ENCODE peak calls at places on chromosomes 7 and 10, in nine cellular contexts. A, T, O, B, X, Q, S, R and Z are unnamed samples.

GRCh38 chr7:37674534-37674933 is 9.0 kb upstream of the GPR141 start:
- DNase-seq in X (no peak), R (no peak), S (no peak), A (no peak), B (no peak), Q (no peak), T (no peak), O (no peak), Z (no peak)

GRCh38 chr10:129958118-129958685 is 5.9 kb downstream of the EBF3 start:
- DNase-seq in B (no peak), T (no peak), R (no peak), A (no peak), Q (no peak), S (no peak), O (no peak), X (no peak), Z (no peak)

GRCh38 chr10:43170491-43170890 is 32.2 kb downstream of the CSGALNACT2 start:
- DNase-seq in O (peak; percentile 52), S (no peak), R (peak; percentile 13), T (no peak), A (no peak), Q (no peak), B (no peak), X (no peak), Z (no peak)

GRCh38 chr10:87651801-87652200 is 7.9 kb upstream of the PAPSS2 start:
- DNase-seq in O (no peak), B (no peak), S (no peak), T (no peak), Q (no peak), A (no peak), X (no peak), R (no peak), Z (no peak)

GRCh38 chr7:87561702-87562101 is 39.0 kb downstream of the ABCB1 start:
- DNase-seq in Q (no peak), B (no peak), A (no peak), O (no peak), T (no peak), X (no peak), R (no peak), S (no peak), Z (no peak)

GRCh38 chr7:154640266-154640865 is 362.6 kb downstream of the PAXIP1 start:
- DNase-seq in R (peak; percentile 21), O (no peak), S (no peak), T (no peak), B (no peak), X (no peak), Q (no peak), A (no peak), Z (peak; percentile 38)

GRCh38 chr10:79149662-79150443 is 81.1 kb downstream of the ZMIZ1 start:
- DNase-seq in O (peak; percentile 100), T (peak; percentile 67), A (peak; percentile 79), S (peak; percentile 85), Q (peak; percentile 92), X (peak; percentile 35), R (no peak), B (peak; percentile 88), Z (no peak)

GRCh38 chr7:55884321-55884720 is 2.9 kb upstream of the ZNF713 start:
- DNase-seq in R (no peak), A (no peak), B (no peak), T (no peak), O (no peak), X (no peak), S (no peak), Q (no peak), Z (no peak)

GRCh38 chr10:27100800-27101347 is 580 bp upstream of the ANKRD26 start:
- DNase-seq in B (no peak), T (peak; percentile 11), Q (no peak), S (no peak), X (no peak), R (no peak), O (no peak), A (no peak), Z (peak; percentile 21)

GRCh38 chr7:16652255-16652583 is 6.2 kb downstream of the BZW2 start:
- DNase-seq in B (no peak), T (no peak), A (no peak), S (no peak), R (no peak), O (no peak), X (no peak), Q (no peak), Z (no peak)

GRCh38 chr7:42193457-42194111 is 43.4 kb downstream of the GLI3 start:
- DNase-seq in S (no peak), B (no peak), A (no peak), Q (no peak), T (no peak), O (no peak), X (no peak), R (no peak), Z (no peak)

GRCh38 chr10:87613766-87614165 is 45.9 kb upstream of the PAPSS2 start:
- DNase-seq in X (no peak), Q (no peak), R (no peak), T (no peak), O (no peak), A (no peak), B (no peak), S (no peak), Z (no peak)

GRCh38 chr10:110274629-110275028 is 30.1 kb downstream of the SMNDC1 start:
- DNase-seq in R (no peak), A (no peak), Q (no peak), X (no peak), O (no peak), S (no peak), B (no peak), T (no peak), Z (no peak)

GRCh38 chr7:128738570-128739047 is 550 bp upstream of the CALU start:
- DNase-seq in S (no peak), A (no peak), B (no peak), R (no peak), Q (no peak), X (no peak), O (no peak), T (no peak), Z (no peak)

GRCh38 chr7:4633012-4633411 is 49.1 kb upstream of the FOXK1 start:
- DNase-seq in R (peak; percentile 50), A (no peak), Q (no peak), S (no peak), X (no peak), T (no peak), B (no peak), O (peak; percentile 77), Z (no peak)

GRCh38 chr7:102080003-102080361 is 206.7 kb upstream of the SH2B2 start:
- DNase-seq in S (no peak), B (no peak), Q (no peak), X (no peak), O (no peak), R (no peak), T (no peak), A (no peak), Z (no peak)

GRCh38 chr7:64557601-64558322 is 5.1 kb downstream of the ZNF680 start:
- DNase-seq in T (no peak), R (no peak), X (no peak), S (no peak), B (no peak), A (no peak), Q (no peak), O (no peak), Z (no peak)

GRCh38 chr10:22475857-22476600 is 130.7 kb downstream of the SPAG6 start:
- DNase-seq in B (no peak), S (no peak), O (no peak), X (no peak), A (no peak), R (no peak), Q (no peak), T (no peak), Z (no peak)

DNA sequence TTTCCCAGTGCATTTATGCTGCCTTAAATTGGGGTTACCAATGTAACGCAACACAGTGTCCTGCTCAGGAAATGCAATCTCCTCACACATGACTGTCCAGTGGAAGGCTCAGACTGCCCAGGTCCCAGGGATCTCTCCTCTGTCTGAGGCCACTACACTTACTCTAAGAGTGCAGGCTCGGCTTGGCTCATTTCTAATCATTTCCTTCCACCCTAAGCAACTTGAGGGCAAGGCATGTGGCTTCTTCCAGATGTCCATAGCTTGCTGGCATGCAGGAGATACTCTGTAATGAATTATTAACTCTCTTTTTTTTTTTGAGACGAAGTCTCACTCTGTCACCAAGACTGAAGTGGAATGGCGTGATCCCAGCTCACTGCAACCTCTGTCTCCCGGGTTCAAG is 23.7 kb downstream of the PLAC9 start:
- DNase-seq in X (no peak), B (no peak), R (no peak), S (peak; percentile 24), T (no peak), A (no peak), O (no peak), Q (no peak), Z (no peak)
- H3K36me3 ChIP-seq in X (peaks cover 97% of the 10 kb centered on the region), B (peaks cover 87% of the 10 kb centered on the region), R (peaks cover 17% of the 10 kb centered on the region), S (peaks cover 3% of the 10 kb centered on the region), T (peaks cover 23% of the 10 kb centered on the region), A (no peaks in the 10 kb centered on the region), O (peaks cover 85% of the 10 kb centered on the region), Q (no peaks in the 10 kb centered on the region), Z (peaks cover 16% of the 10 kb centered on the region)

GRCh38 chr10:15585303-15585715 is 134.4 kb downstream of the ITGA8 start:
- DNase-seq in O (peak; percentile 44), R (peak; percentile 27), B (peak; percentile 38), T (peak; percentile 38), Q (peak; percentile 36), S (peak; percentile 67), X (no peak), A (no peak), Z (peak; percentile 81)
- H3K36me3 ChIP-seq in O (no peaks in the 10 kb centered on the region), R (no peaks in the 10 kb centered on the region), B (no peaks in the 10 kb centered on the region), T (no peaks in the 10 kb centered on the region), Q (no peaks in the 10 kb centered on the region), S (peaks cover 7% of the 10 kb centered on the region), X (no peaks in the 10 kb centered on the region), A (no peaks in the 10 kb centered on the region), Z (no peaks in the 10 kb centered on the region)

GRCh38 chr10:75181073-75181472 is 29.5 kb upstream of the VDAC2 start:
- DNase-seq in Q (no peak), R (no peak), B (no peak), X (no peak), T (no peak), S (no peak), A (no peak), O (peak; percentile 41), Z (no peak)
- H3K36me3 ChIP-seq in Q (no peaks in the 10 kb centered on the region), R (peaks cover 2% of the 10 kb centered on the region), B (peaks cover 16% of the 10 kb centered on the region), X (peaks cover 12% of the 10 kb centered on the region), T (no peaks in the 10 kb centered on the region), S (no peaks in the 10 kb centered on the region), A (no peaks in the 10 kb centered on the region), O (peaks cover 22% of the 10 kb centered on the region), Z (no peaks in the 10 kb centered on the region)

GRCh38 chr7:107934991-107935770 is 44.2 kb downstream of the DLD start:
- DNase-seq in R (no peak), S (no peak), T (no peak), X (no peak), O (peak; percentile 20), Q (no peak), B (no peak), A (no peak), Z (no peak)

GRCh38 chr7:107938448-107939250 is 47.7 kb downstream of the DLD start:
- DNase-seq in T (no peak), X (no peak), O (no peak), A (no peak), S (no peak), R (no peak), B (peak; percentile 44), Q (no peak), Z (no peak)

GRCh38 chr7:107937514-107937913 is 46.5 kb downstream of the DLD start:
- DNase-seq in B (no peak), R (no peak), X (no peak), S (no peak), O (no peak), A (no peak), Q (no peak), T (no peak), Z (no peak)

GRCh38 chr7:107933386-107934013 is 42.5 kb downstream of the DLD start:
- DNase-seq in X (no peak), R (no peak), S (no peak), Q (no peak), A (no peak), T (no peak), O (no peak), B (no peak), Z (no peak)

GRCh38 chr7:107936312-107936711 is 45.3 kb downstream of the DLD start:
- DNase-seq in R (no peak), O (no peak), Q (no peak), S (no peak), X (no peak), T (no peak), B (no peak), A (no peak), Z (no peak)
- H3K36me3 ChIP-seq in R (peaks cover 23% of the 10 kb centered on the region), O (peaks cover 50% of the 10 kb centered on the region), Q (no peaks in the 10 kb centered on the region), S (no peaks in the 10 kb centered on the region), X (peaks cover 6% of the 10 kb centered on the region), T (no peaks in the 10 kb centered on the region), B (peaks cover 64% of the 10 kb centered on the region), A (no peaks in the 10 kb centered on the region), Z (no peaks in the 10 kb centered on the region)